ENCODE peak calls at places on chromosomes 1 and 21, in four cellular contexts. J is WTC11, B is K562, M is SK-N-SH. I is an unnamed sample.

GRCh38 chr1:182249201-182249676 is 142.4 kb downstream of the GLUL start:
- DNase-seq in M (no peak), J (no peak), B (peak; percentile 30), I (no peak)

GRCh38 chr1:17229379-17229778 is 19.5 kb upstream of the PADI3 start:
- DNase-seq in B (no peak), M (no peak), J (no peak), I (no peak)

GRCh38 chr1:25033828-25034451 is 103.9 kb upstream of the RUNX3 start:
- DNase-seq in J (no peak), B (no peak), M (no peak), I (no peak)

GRCh38 chr1:59976194-59977074 is 49.9 kb upstream of the CYP2J2 start:
- DNase-seq in J (peak; percentile 81), B (peak; percentile 71), M (peak; percentile 74), I (no peak)

GRCh38 chr21:29073222-29074006 is at the start of gene CCT8:
- DNase-seq in B (peak; percentile 99), J (peak; percentile 97), M (peak; percentile 98), I (peak; percentile 94)

GRCh38 chr1:45340816-45341215 is 576 bp upstream of the MUTYH start:
- DNase-seq in M (peak; percentile 39), J (no peak), B (peak; percentile 65), I (no peak)

GRCh38 chr1:33972676-33973395 is 109.0 kb downstream of the HMGB4 start:
- DNase-seq in B (no peak), M (no peak), J (no peak), I (no peak)

GRCh38 chr1:95012389-95012788 is 60.4 kb downstream of the ALG14 start:
- DNase-seq in B (no peak), J (no peak), M (no peak), I (no peak)

GRCh38 chr21:42427809-42428419 is 24.2 kb downstream of the UBASH3A start:
- DNase-seq in J (no peak), M (no peak), B (no peak), I (no peak)

GRCh38 chr1:231800071-231800470 is 173.5 kb downstream of the DISC1 start:
- DNase-seq in B (no peak), J (no peak), M (no peak), I (no peak)

GRCh38 chr1:154777151-154777550 is 92.9 kb downstream of the KCNN3 start:
- DNase-seq in B (no peak), M (no peak), J (no peak), I (no peak)

GRCh38 chr1:207070811-207071210 is 17.7 kb downstream of the PFKFB2 start:
- DNase-seq in M (no peak), J (no peak), B (no peak), I (no peak)

GRCh38 chr1:180358649-180359048 is 128.6 kb downstream of the LHX4 start:
- DNase-seq in J (no peak), B (no peak), M (peak; percentile 59), I (no peak)

GRCh38 chr1:248164031-248164430 is 10.6 kb upstream of the OR2M2 start:
- DNase-seq in B (no peak), J (no peak), M (no peak), I (no peak)

GRCh38 chr1:61253912-61254628 is 171.7 kb downstream of the NFIA start:
- DNase-seq in J (no peak), B (no peak), M (no peak), I (no peak)

GRCh38 chr1:225755668-225756294 is 21.8 kb upstream of the SRP9 start:
- DNase-seq in B (no peak), J (no peak), M (no peak), I (no peak)

GRCh38 chr1:223732993-223733798 is 20.9 kb downstream of the CAPN2 start:
- DNase-seq in J (no peak), M (no peak), B (no peak), I (no peak)

GRCh38 chr1:223730471-223730870 is 18.1 kb downstream of the CAPN2 start:
- DNase-seq in J (no peak), B (no peak), M (no peak), I (no peak)

GRCh38 chr1:223733898-223734852 is 21.8 kb downstream of the CAPN2 start:
- DNase-seq in M (no peak), J (no peak), B (no peak), I (no peak)

GRCh38 chr1:223729906-223730305 is 17.6 kb downstream of the CAPN2 start:
- DNase-seq in M (no peak), J (no peak), B (no peak), I (no peak)

GRCh38 chr1:223731076-223731770 is 18.9 kb downstream of the CAPN2 start:
- DNase-seq in J (no peak), M (no peak), B (no peak), I (no peak)
- TF ChIP-seq TEAD4 in J (no peak), M (no peak), B (no peak), I (no peak)

DNA sequence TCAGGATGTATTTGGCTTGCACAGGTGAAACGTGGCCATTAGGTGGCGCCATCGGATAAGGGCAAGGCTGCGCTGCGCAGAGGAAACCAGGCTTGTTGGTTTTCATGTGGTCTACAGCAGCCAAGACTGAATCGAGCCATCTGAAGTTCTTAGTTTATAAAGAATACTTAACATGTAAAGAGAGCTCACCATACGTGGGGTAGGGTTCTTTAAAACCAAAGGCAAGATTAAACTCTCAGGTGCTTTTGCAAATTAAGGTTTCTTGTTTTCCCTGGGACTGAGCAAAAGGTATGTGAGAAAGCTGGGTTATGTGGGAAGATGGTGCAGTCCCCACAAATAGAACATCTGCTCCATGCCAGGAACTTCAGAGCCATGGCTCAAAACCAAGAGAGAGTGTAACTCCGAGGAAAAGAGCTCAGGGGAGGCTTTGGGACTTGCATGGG is 9.3 kb downstream of the MASP2 start:
- DNase-seq in J (peak; percentile 91), B (peak; percentile 84), M (peak; percentile 83), I (peak; percentile 93)
- TF ChIP-seq CTCF in J (peak; percentile 93), B (peak; percentile 96), M (peak; percentile 98), I (peak; percentile 92)

GRCh38 chr21:15063821-15064575 is 802 bp downstream of the NRIP1 start:
- DNase-seq in M (peak; percentile 35), J (peak; percentile 51), B (peak; percentile 56), I (no peak)

GRCh38 chr21:15063081-15063820 is 1.5 kb downstream of the NRIP1 start:
- DNase-seq in B (no peak), J (no peak), M (no peak), I (no peak)

GRCh38 chr21:15064576-15065380 is at the start of gene NRIP1:
- DNase-seq in B (peak; percentile 80), M (peak; percentile 67), J (peak; percentile 74), I (no peak)

GRCh38 chr21:15066231-15066577 is 1.4 kb upstream of the NRIP1 start:
- DNase-seq in B (no peak), J (no peak), M (no peak), I (no peak)

GRCh38 chr21:15065381-15066230 is 806 bp upstream of the NRIP1 start:
- DNase-seq in M (peak; percentile 30), B (peak; percentile 39), J (peak; percentile 53), I (peak; percentile 65)
- TF ChIP-seq TEAD4 in M (no peak), B (no peak), J (no peak), I (no peak)

GRCh38 chr1:64484651-64485050 is 14.7 kb downstream of the CACHD1 start:
- DNase-seq in B (no peak), M (no peak), J (no peak), I (no peak)

GRCh38 chr1:64486193-64486592 is 16.3 kb downstream of the CACHD1 start:
- DNase-seq in J (no peak), M (no peak), B (no peak), I (no peak)

GRCh38 chr1:64488862-64489261 is 18.9 kb downstream of the CACHD1 start:
- DNase-seq in M (no peak), B (no peak), J (no peak), I (no peak)

GRCh38 chr1:64489707-64490106 is 19.8 kb downstream of the CACHD1 start:
- DNase-seq in J (no peak), M (no peak), B (no peak), I (no peak)

DNA sequence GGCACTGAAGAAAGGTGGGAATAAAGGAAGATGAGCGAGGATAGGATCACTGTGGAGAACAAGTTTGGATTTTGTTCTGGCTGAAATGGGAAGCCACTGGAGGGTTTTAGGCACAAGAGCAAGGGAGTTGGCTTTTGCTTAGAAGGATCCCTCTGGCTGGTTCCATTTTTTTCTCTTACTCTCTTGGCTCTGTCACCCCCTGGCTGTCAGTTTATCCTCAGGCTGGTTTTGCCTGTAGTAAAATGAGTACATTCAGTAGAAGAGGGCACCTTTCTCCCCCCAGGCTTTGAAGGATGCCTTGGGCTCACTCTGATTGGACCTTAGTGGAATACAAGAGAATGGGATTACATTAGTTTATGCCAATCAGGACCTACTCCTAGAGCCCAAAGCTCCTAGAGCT is 17.1 kb downstream of the CACHD1 start:
- DNase-seq in M (no peak), B (no peak), J (no peak), I (no peak)
- TF ChIP-seq CTCF in M (peak; percentile 14), B (peak; percentile 8), J (no peak), I (peak; percentile 42)